ENCODE peak calls at places on chromosomes 7 and 10, in ten cellular contexts. R is GM18507, M is PC-3, B is cardiac muscle cell, D is Calu3, E is putamen, J is endothelial cell, U is smooth muscle cell of the brain vasculature, X is GM12891, F is GM06990. G is an unnamed sample.
A peak's percentile ranks its signal among the peaks of the same experiment; 100 is the strongest.

GRCh38 chr7:142463401-142463850 is 205.6 kb upstream of the PRSS58 start:
- DNase-seq in D (no peak), F (no peak), X (no peak), U (no peak), E (no peak), J (no peak), M (no peak), B (no peak), R (no peak), G (no peak)

GRCh38 chr7:21771906-21772610 is 173.6 kb downstream of the CDCA7L start:
- DNase-seq in R (no peak), F (no peak), D (no peak), J (peak; percentile 10), M (no peak), B (peak; percentile 82), U (no peak), X (no peak), E (no peak), G (peak; percentile 89)

GRCh38 chr10:12081879-12082560 is 13.3 kb downstream of the DHTKD1 start:
- DNase-seq in F (no peak), D (no peak), J (no peak), E (no peak), R (no peak), B (no peak), U (peak; percentile 18), M (peak; percentile 25), X (no peak), G (no peak)

GRCh38 chr7:103343758-103344452 is 662 bp downstream of the DNAJC2 start:
- DNase-seq in J (no peak), X (peak; percentile 15), R (no peak), F (no peak), B (peak; percentile 23), M (peak; percentile 22), D (peak; percentile 4), E (no peak), U (no peak), G (peak; percentile 29)

GRCh38 chr7:155470186-155470487 is 12.2 kb downstream of the EN2 start:
- DNase-seq in B (no peak), M (no peak), E (no peak), R (no peak), X (no peak), F (no peak), U (no peak), J (no peak), D (no peak), G (no peak)

GRCh38 chr7:132077986-132078385 is 498.3 kb downstream of the PLXNA4 start:
- DNase-seq in R (no peak), E (no peak), J (no peak), U (no peak), F (no peak), B (no peak), M (no peak), D (no peak), X (no peak), G (no peak)

GRCh38 chr7:30321089-30321991 is 36.9 kb downstream of the ZNRF2 start:
- DNase-seq in X (no peak), M (no peak), D (no peak), R (no peak), F (no peak), U (no peak), J (no peak), E (no peak), B (no peak), G (no peak)

GRCh38 chr10:100986952-100987684 is at the start of the genes MRPL43 and TWNK:
- DNase-seq in U (no peak), E (peak; percentile 89), R (peak; percentile 78), F (peak; percentile 82), D (peak; percentile 79), M (peak; percentile 72), J (peak; percentile 80), X (peak; percentile 96), B (peak; percentile 89), G (peak; percentile 90)

GRCh38 chr7:139683137-139683871 is 94.5 kb downstream of the HIPK2 start:
- DNase-seq in U (no peak), D (no peak), J (no peak), F (peak; percentile 74), R (no peak), E (no peak), X (no peak), M (peak; percentile 52), B (no peak), G (no peak)

GRCh38 chr7:112162161-112163020 is 43.8 kb downstream of the DOCK4 start:
- DNase-seq in F (no peak), J (peak; percentile 69), X (no peak), D (peak; percentile 11), E (peak; percentile 82), U (peak; percentile 57), M (peak; percentile 58), B (peak; percentile 68), R (no peak), G (peak; percentile 82)

GRCh38 chr7:8702807-8703206 is 269.4 kb downstream of the NXPH1 start:
- DNase-seq in X (no peak), U (no peak), J (no peak), B (no peak), F (no peak), M (no peak), D (no peak), E (no peak), R (no peak), G (no peak)

GRCh38 chr7:36923185-36923584 is 198.9 kb upstream of the AOAH start:
- DNase-seq in D (no peak), B (no peak), E (no peak), U (no peak), M (no peak), F (no peak), R (no peak), X (no peak), J (no peak), G (no peak)

GRCh38 chr7:32921896-32922295 is 30.3 kb upstream of the KBTBD2 start:
- DNase-seq in M (no peak), E (no peak), R (no peak), D (no peak), F (no peak), U (no peak), B (no peak), X (no peak), J (peak; percentile 15), G (no peak)

GRCh38 chr7:98956469-98956868 is 78.1 kb downstream of the TRRAP start:
- DNase-seq in J (no peak), M (no peak), R (no peak), F (no peak), X (no peak), E (no peak), B (no peak), D (no peak), U (no peak), G (no peak)

G was measured in A673.